ENCODE peak calls at places on chromosomes 16 and 17, in seven cellular contexts. X is ovary, T is sigmoid colon, C is lower lobe of right lung, P is uterus, R is DND-41, K is astrocyte of the cerebellum. Q is an unnamed sample.

GRCh38 chr16:67443299-67443698 is 12.4 kb downstream of the HSD11B2 start:
- DNase-seq in T (peak), K (no peak), P (peak), C (no peak), R (no peak), X (peak), Q (no peak)

GRCh38 chr17:41340934-41341861 is 9.4 kb downstream of the KRT33A start:
- DNase-seq in T (no peak), R (no peak), C (no peak), X (no peak), K (no peak), P (no peak), Q (no peak)

GRCh38 chr16:48537909-48538745 is 71.9 kb downstream of the N4BP1 start:
- DNase-seq in R (no peak), X (peak), T (peak), K (no peak), C (peak), P (peak), Q (no peak)

GRCh38 chr17:65730711-65731169 is 169.3 kb upstream of the AXIN2 start:
- DNase-seq in T (peak), R (no peak), K (no peak), X (no peak), P (no peak), C (no peak), Q (no peak)

GRCh38 chr16:80197790-80198201 is 343.0 kb upstream of the DYNLRB2 start:
- DNase-seq in R (no peak), K (peak), P (no peak), T (no peak), C (no peak), X (no peak), Q (peak)

GRCh38 chr17:62882284-62882683 is 74.2 kb upstream of the MARCHF10 start:
- DNase-seq in X (no peak), T (no peak), C (no peak), K (no peak), P (no peak), R (no peak), Q (no peak)

GRCh38 chr16:35744084-35744483 is 2284.7 kb downstream of the TP53TG3F start:
- DNase-seq in C (no peak), P (no peak), R (no peak), X (no peak), K (no peak), T (no peak), Q (no peak)

GRCh38 chr17:64732336-64733006 is 70.4 kb upstream of the SMURF2 start:
- DNase-seq in P (no peak), K (peak), X (peak), C (no peak), R (no peak), T (no peak), Q (no peak)

GRCh38 chr16:85151603-85152413 is 39.5 kb upstream of the CIBAR2 start:
- DNase-seq in R (no peak), P (peak), K (no peak), C (no peak), T (peak), X (peak), Q (no peak)

GRCh38 chr17:35596072-35596471 is 8.9 kb downstream of the AP2B1 start:
- DNase-seq in T (no peak), P (no peak), X (no peak), C (no peak), R (no peak), K (no peak), Q (no peak)

GRCh38 chr17:13337864-13338371 is 263.8 kb downstream of the HS3ST3A1 start:
- DNase-seq in K (peak), T (no peak), R (peak), C (no peak), X (no peak), P (no peak), Q (no peak)

GRCh38 chr17:37019117-37019744 is 70.5 kb downstream of the AATF start:
- DNase-seq in R (no peak), C (no peak), K (no peak), P (no peak), T (no peak), X (no peak), Q (no peak)

GRCh38 chr16:66618588-66618987 is 14.1 kb downstream of the CMTM3 start:
- DNase-seq in C (no peak), K (peak), T (no peak), P (peak), X (no peak), R (no peak), Q (peak)

GRCh38 chr17:41631025-41631889 is 6.9 kb upstream of the KRT17 start:
- DNase-seq in K (no peak), X (no peak), T (no peak), R (no peak), P (no peak), C (peak), Q (no peak)

GRCh38 chr17:52158450-52159042 is at the start of gene CA10:
- DNase-seq in R (no peak), P (no peak), C (no peak), X (no peak), K (no peak), T (no peak), Q (no peak)

GRCh38 chr16:77208382-77208781 is 9.2 kb downstream of the SYCE1L start:
- DNase-seq in R (no peak), K (no peak), T (no peak), X (no peak), P (no peak), C (no peak), Q (no peak)

GRCh38 chr17:81314410-81315169 is 19.5 kb upstream of the SLC38A10 start:
- DNase-seq in R (no peak), X (peak), T (no peak), P (no peak), K (no peak), C (no peak), Q (no peak)

GRCh38 chr17:5870231-5870953 is 199.8 kb upstream of the WSCD1 start:
- DNase-seq in K (no peak), T (no peak), X (no peak), C (no peak), R (no peak), P (no peak), Q (no peak)

GRCh38 chr16:84054271-84054670 is 11.7 kb upstream of the SLC38A8 start:
- DNase-seq in T (peak), X (peak), K (no peak), C (peak), R (no peak), P (no peak), Q (no peak)

GRCh38 chr16:4323071-4323844 is 7.4 kb downstream of the GLIS2 start:
- DNase-seq in R (no peak), T (peak), C (peak), X (no peak), K (no peak), P (no peak), Q (no peak)

GRCh38 chr16:78768723-78769122 is 669.3 kb downstream of the WWOX start:
- DNase-seq in C (no peak), P (no peak), K (no peak), X (no peak), R (no peak), T (no peak), Q (no peak)

GRCh38 chr16:57643166-57643813 is 14.9 kb downstream of the ADGRG1 start:
- DNase-seq in X (no peak), R (no peak), K (peak), P (no peak), C (no peak), T (peak), Q (no peak)

GRCh38 chr16:16120044-16120381 is 103.3 kb downstream of the ABCC6 start:
- DNase-seq in P (no peak), T (no peak), C (no peak), R (no peak), X (no peak), K (no peak), Q (no peak)

GRCh38 chr17:79946352-79947231 is 89.1 kb downstream of the TBC1D16 start:
- DNase-seq in P (no peak), T (peak), K (no peak), X (no peak), C (peak), R (no peak), Q (no peak)

GRCh38 chr17:31568140-31568938 is 176.9 kb downstream of the RAB11FIP4 start:
- DNase-seq in X (no peak), R (no peak), P (peak), C (peak), T (peak), K (no peak), Q (no peak)

GRCh38 chr17:27315322-27315721 is 21.4 kb downstream of the WSB1 start:
- DNase-seq in R (no peak), P (peak), T (peak), X (peak), C (peak), K (peak), Q (peak)

GRCh38 chr16:24906199-24906808 is 60.5 kb downstream of the SLC5A11 start:
- DNase-seq in K (peak), X (no peak), P (no peak), R (no peak), C (no peak), T (no peak), Q (no peak)

GRCh38 chr16:85313541-85314208 is 201.4 kb upstream of the CIBAR2 start:
- DNase-seq in R (no peak), X (peak), P (no peak), T (no peak), K (no peak), C (no peak), Q (no peak)

GRCh38 chr17:66191607-66192377 is at the start of gene CEP112:
- DNase-seq in C (peak), R (peak), T (peak), X (peak), P (peak), K (peak), Q (peak)

GRCh38 chr16:78624349-78624748 is 524.9 kb downstream of the WWOX start:
- DNase-seq in R (no peak), P (no peak), T (no peak), X (no peak), K (no peak), C (no peak), Q (no peak)

GRCh38 chr17:596287-596686 is 118.4 kb downstream of the VPS53 start:
- DNase-seq in T (no peak), R (no peak), X (no peak), P (no peak), C (peak), K (no peak), Q (no peak)

GRCh38 chr16:66299349-66299748 is 67.1 kb upstream of the CDH5 start:
- DNase-seq in T (peak), K (no peak), P (no peak), X (no peak), C (no peak), R (peak), Q (no peak)

GRCh38 chr17:53428913-53429312 is 393.8 kb upstream of the KIF2B start:
- DNase-seq in K (no peak), X (no peak), R (no peak), P (no peak), T (no peak), C (no peak), Q (no peak)

GRCh38 chr16:4572715-4573114 is 16.6 kb downstream of the C16orf96 start:
- DNase-seq in T (peak), P (no peak), C (no peak), K (no peak), X (no peak), R (no peak), Q (no peak)

GRCh38 chr17:42548070-42548837 is 4.5 kb upstream of the HSD17B1 start:
- DNase-seq in C (peak), K (no peak), P (peak), T (no peak), X (peak), R (no peak), Q (no peak)

GRCh38 chr16:56701534-56701933 is 19.3 kb downstream of the MT1X start:
- DNase-seq in T (no peak), K (no peak), R (no peak), C (no peak), X (no peak), P (no peak), Q (no peak)

DNA sequence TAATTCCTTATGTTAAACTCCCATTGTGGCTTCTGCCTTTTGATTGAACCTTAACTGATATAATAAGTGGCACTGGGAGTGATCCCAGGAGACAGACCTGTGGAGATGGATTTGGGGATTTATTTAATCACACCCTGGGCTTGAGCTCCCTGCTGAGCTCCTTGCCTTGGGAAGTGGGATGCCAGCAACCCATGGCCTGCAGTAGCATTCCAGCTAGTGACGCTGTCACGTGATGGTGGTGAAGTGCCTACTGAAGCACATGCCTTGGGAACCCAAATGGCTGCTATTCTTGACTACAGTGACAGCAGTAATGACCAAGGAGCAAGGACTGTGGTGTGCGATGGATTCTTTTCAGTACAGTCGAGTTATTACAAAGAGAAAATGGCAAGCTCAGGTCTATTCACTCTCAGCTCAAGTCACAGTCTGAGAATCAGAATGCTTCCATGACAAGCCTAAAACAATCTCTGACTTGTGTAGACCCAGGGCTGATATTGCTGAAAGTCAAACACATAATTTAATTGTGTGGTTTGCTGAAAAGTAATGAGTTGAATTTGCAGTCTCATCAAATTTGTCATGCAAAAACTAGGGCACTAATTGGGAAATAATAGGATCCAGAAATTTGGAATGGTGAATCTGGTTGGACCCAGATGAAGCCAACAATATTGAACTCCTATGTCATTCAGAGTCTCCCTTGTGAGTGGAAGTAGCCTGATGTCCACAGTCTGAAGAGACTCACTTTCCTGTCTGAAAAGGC is 47.1 kb downstream of the BCL7C start:
- DNase-seq in C (no peak), X (no peak), T (no peak), P (no peak), K (no peak), R (no peak), Q (no peak)
- H3K4me3 ChIP-seq in C (no peak), X (no peak), T (no peak), P (no peak), K (no peak), R (no peak), Q (no peak)

DNA sequence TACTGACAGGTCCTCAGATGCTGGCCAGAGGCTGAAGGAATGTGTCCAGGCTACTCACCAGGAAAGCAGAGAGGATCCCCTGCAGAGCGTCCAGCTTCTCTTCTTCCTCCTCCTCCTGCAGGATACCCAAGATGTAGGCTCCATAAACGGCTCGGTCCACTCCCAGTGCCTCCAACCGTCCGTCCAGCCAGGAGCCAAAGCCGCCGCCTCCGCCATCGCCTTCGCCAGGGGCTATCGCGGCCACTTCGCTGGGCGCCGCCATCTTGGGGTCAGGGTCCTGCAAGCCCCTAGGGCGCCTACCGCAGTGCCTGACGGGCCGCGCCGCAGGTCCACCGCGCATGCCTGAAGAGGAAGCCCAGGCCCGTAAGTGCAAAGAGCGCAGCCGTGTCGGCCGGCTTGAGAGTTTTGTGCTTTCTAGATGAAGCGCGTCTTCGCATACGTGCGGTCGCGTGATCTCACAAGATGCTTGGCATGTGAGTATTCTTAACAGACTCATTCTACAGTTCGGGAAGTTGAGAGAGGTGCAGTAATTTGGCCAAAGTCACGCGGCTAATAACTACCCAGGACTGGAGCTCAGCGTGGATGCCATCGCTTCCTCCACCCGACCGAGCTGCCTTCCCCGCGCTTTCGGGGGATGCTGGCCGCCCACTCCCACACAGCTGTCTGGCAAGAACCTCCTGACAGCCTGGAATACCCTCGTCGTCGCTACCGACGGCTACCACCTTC is at the start of gene CCDC43:
- DNase-seq in X (peak), P (peak), C (peak), T (peak), R (peak), K (peak), Q (peak)
- TF ChIP-seq CTCF in X (no peak), P (no peak), C (no peak), T (no peak), R (no peak), K (no peak), Q (no peak)

GRCh38 chr17:39928868-39929651 is 1.5 kb downstream of the LRRC3C start:
- DNase-seq in T (no peak), X (no peak), P (no peak), K (peak), C (no peak), R (no peak), Q (peak)
- H3K4me3 ChIP-seq in T (no peak), X (peak), P (no peak), K (no peak), C (peak), R (peak), Q (no peak)

GRCh38 chr17:61635913-61636432 is 45.0 kb upstream of the NACA2 start:
- DNase-seq in C (no peak), T (no peak), X (no peak), P (no peak), K (peak), R (peak), Q (peak)
- TF ChIP-seq CTCF in C (peak), T (no peak), X (no peak), P (no peak), K (peak), R (peak), Q (peak)